ENCODE peak calls at places on chromosome 16, in five cellular contexts. T, S, P, V and Z are unnamed samples.

GRCh38 chr16:70290949-70291519 is 1.7 kb upstream of the AARS1 start:
- DNase-seq in T (no peak), S (no peak), P (no peak), V (no peak), Z (no peak)

GRCh38 chr16:3954411-3954921 is 74.0 kb upstream of the CREBBP start:
- DNase-seq in T (peak; percentile 47), S (no peak), P (no peak), V (no peak), Z (no peak)

GRCh38 chr16:11386054-11386680 is 40.9 kb downstream of the RMI2 start:
- DNase-seq in T (no peak), S (no peak), P (no peak), V (no peak), Z (no peak)

GRCh38 chr16:83762141-83763024 is 45.4 kb upstream of the HSBP1 start:
- DNase-seq in T (no peak), S (no peak), P (no peak), V (no peak), Z (no peak)

GRCh38 chr16:28878083-28878926 is at the start of gene ATP2A1:
- DNase-seq in T (no peak), S (no peak), P (no peak), V (no peak), Z (no peak)

GRCh38 chr16:81371106-81371505 is 56.3 kb downstream of the GAN start:
- DNase-seq in T (no peak), S (no peak), P (no peak), V (no peak), Z (no peak)

GRCh38 chr16:11258553-11259287 is 2.7 kb upstream of the SOCS1 start:
- DNase-seq in T (no peak), S (peak; percentile 30), P (no peak), V (peak; percentile 60), Z (no peak)

GRCh38 chr16:66265556-66266133 is 100.8 kb upstream of the CDH5 start:
- DNase-seq in T (no peak), S (no peak), P (no peak), V (no peak), Z (no peak)

GRCh38 chr16:72819345-72819744 is 228.6 kb downstream of the ZFHX3 start:
- DNase-seq in T (no peak), S (no peak), P (no peak), V (no peak), Z (no peak)

GRCh38 chr16:75192606-75193264 is 14.2 kb downstream of the CTRB2 start:
- DNase-seq in T (peak; percentile 35), S (no peak), P (no peak), V (no peak), Z (no peak)

GRCh38 chr16:4803479-4804243 is 1.2 kb upstream of the ROGDI start:
- DNase-seq in T (no peak), S (peak; percentile 28), P (no peak), V (no peak), Z (no peak)

GRCh38 chr16:15960124-15960971 is 10.9 kb downstream of the ABCC1 start:
- DNase-seq in T (no peak), S (no peak), P (no peak), V (no peak), Z (no peak)

GRCh38 chr16:4324871-4325740 is 9.2 kb downstream of the GLIS2 start:
- DNase-seq in T (no peak), S (no peak), P (no peak), V (no peak), Z (no peak)

GRCh38 chr16:17470002-17470870 is 524 bp downstream of the XYLT1 start:
- DNase-seq in T (no peak), S (peak; percentile 23), P (peak; percentile 41), V (peak; percentile 21), Z (no peak)

GRCh38 chr16:26348095-26348494 is 656.3 kb downstream of the HS3ST4 start:
- DNase-seq in T (no peak), S (no peak), P (no peak), V (no peak), Z (no peak)

GRCh38 chr16:57038151-57038550 is 48.8 kb downstream of the NLRC5 start:
- DNase-seq in T (no peak), S (no peak), P (no peak), V (no peak), Z (no peak)

GRCh38 chr16:70508752-70509151 is 14.6 kb downstream of the COG4 start:
- DNase-seq in T (no peak), S (no peak), P (no peak), V (no peak), Z (no peak)

GRCh38 chr16:12539185-12539929 is 264.3 kb downstream of the CPPED1 start:
- DNase-seq in T (no peak), S (peak; percentile 28), P (peak; percentile 9), V (no peak), Z (no peak)

GRCh38 chr16:88993006-88993787 is 16.2 kb upstream of the CBFA2T3 start:
- DNase-seq in T (no peak), S (no peak), P (no peak), V (no peak), Z (no peak)

GRCh38 chr16:8963825-8964441 is at the start of gene USP7:
- DNase-seq in T (peak; percentile 96), S (peak; percentile 93), P (peak; percentile 94), V (peak; percentile 94), Z (peak; percentile 96)

GRCh38 chr16:64440421-64440831 is 681.4 kb downstream of the CDH11 start:
- DNase-seq in T (no peak), S (peak; percentile 93), P (no peak), V (peak; percentile 60), Z (no peak)

GRCh38 chr16:14641206-14641605 is 8.5 kb downstream of the BFAR start:
- DNase-seq in T (no peak), S (no peak), P (no peak), V (no peak), Z (no peak)

GRCh38 chr16:27838536-27839175 is 224.9 kb downstream of the GSG1L start:
- DNase-seq in T (peak; percentile 51), S (no peak), P (no peak), V (no peak), Z (no peak)

GRCh38 chr16:11004957-11005610 is 60.7 kb downstream of the CLEC16A start:
- DNase-seq in T (no peak), S (no peak), P (no peak), V (no peak), Z (no peak)

GRCh38 chr16:70395345-70395901 is 43.5 kb downstream of the ST3GAL2 start:
- DNase-seq in T (no peak), S (peak; percentile 77), P (peak; percentile 81), V (peak; percentile 71), Z (peak; percentile 33)

GRCh38 chr16:67158637-67159600 is 790 bp downstream of the TRADD start:
- DNase-seq in T (no peak), S (peak; percentile 45), P (peak; percentile 84), V (no peak), Z (peak; percentile 63)

GRCh38 chr16:14015948-14016347 is 55.2 kb upstream of the MRTFB start:
- DNase-seq in T (no peak), S (peak; percentile 76), P (no peak), V (no peak), Z (no peak)

GRCh38 chr16:75097941-75098897 is 18.4 kb downstream of the LDHD start:
- DNase-seq in T (peak; percentile 79), S (peak; percentile 75), P (peak; percentile 78), V (no peak), Z (no peak)

GRCh38 chr16:75385507-75386152 is 47.7 kb downstream of the CFDP1 start:
- DNase-seq in T (no peak), S (peak; percentile 70), P (no peak), V (no peak), Z (peak; percentile 18)

GRCh38 chr16:71557299-71557698 is 19.6 kb downstream of the TAT start:
- DNase-seq in T (no peak), S (no peak), P (no peak), V (no peak), Z (no peak)